ENCODE peak calls at places on chromosomes 16 and 17, in six cellular contexts. One of them, this sample, is unnamed.

GRCh38 chr17:7703584-7704574 is 1.1 kb upstream of the EFNB3 start:
- DNase-seq in stomach: peak; percentile 29
- DNase-seq in HCT116: no peak
- DNase-seq in suprapubic skin: no peak
- DNase-seq in prostate gland: no peak
- DNase-seq in K562: peak; percentile 48
- DNase-seq in this sample: peak; percentile 52

GRCh38 chr16:177394-177822 is 928 bp downstream of the HBA1 start:
- DNase-seq in stomach: no peak
- DNase-seq in HCT116: no peak
- DNase-seq in suprapubic skin: no peak
- DNase-seq in prostate gland: no peak
- DNase-seq in K562: peak; percentile 18
- DNase-seq in this sample: no peak

GRCh38 chr16:24111903-24112302 is 144.2 kb upstream of the CACNG3 start:
- DNase-seq in stomach: no peak
- DNase-seq in HCT116: no peak
- DNase-seq in suprapubic skin: no peak
- DNase-seq in prostate gland: no peak
- DNase-seq in K562: no peak
- DNase-seq in this sample: no peak

GRCh38 chr17:58329808-58330543 is 1.4 kb upstream of the TSPOAP1 start:
- DNase-seq in stomach: no peak
- DNase-seq in HCT116: no peak
- DNase-seq in suprapubic skin: no peak
- DNase-seq in prostate gland: no peak
- DNase-seq in K562: no peak
- DNase-seq in this sample: no peak

GRCh38 chr17:79944821-79945391 is 90.8 kb downstream of the TBC1D16 start:
- DNase-seq in stomach: no peak
- DNase-seq in HCT116: no peak
- DNase-seq in suprapubic skin: peak; percentile 79
- DNase-seq in prostate gland: no peak
- DNase-seq in K562: no peak
- DNase-seq in this sample: peak; percentile 45

GRCh38 chr17:41836550-41837196 is 641 bp upstream of the NT5C3B start:
- DNase-seq in stomach: no peak
- DNase-seq in HCT116: no peak
- DNase-seq in suprapubic skin: no peak
- DNase-seq in prostate gland: no peak
- DNase-seq in K562: no peak
- DNase-seq in this sample: no peak

GRCh38 chr17:38730526-38731379 is 612 bp downstream of the CISD3 start:
- DNase-seq in stomach: peak; percentile 95
- DNase-seq in HCT116: no peak
- DNase-seq in suprapubic skin: peak; percentile 86
- DNase-seq in prostate gland: no peak
- DNase-seq in K562: no peak
- DNase-seq in this sample: no peak

GRCh38 chr17:81515530-81516041 is 3.0 kb upstream of the ACTG1 start:
- DNase-seq in stomach: no peak
- DNase-seq in HCT116: no peak
- DNase-seq in suprapubic skin: no peak
- DNase-seq in prostate gland: no peak
- DNase-seq in K562: no peak
- DNase-seq in this sample: no peak

GRCh38 chr17:45852535-45853297 is 8.0 kb downstream of the SPPL2C start:
- DNase-seq in stomach: peak; percentile 63
- DNase-seq in HCT116: peak; percentile 60
- DNase-seq in suprapubic skin: no peak
- DNase-seq in prostate gland: peak; percentile 50
- DNase-seq in K562: peak; percentile 70
- DNase-seq in this sample: no peak

GRCh38 chr16:66258916-66259845 is 107.3 kb upstream of the CDH5 start:
- DNase-seq in stomach: no peak
- DNase-seq in HCT116: no peak
- DNase-seq in suprapubic skin: peak; percentile 55
- DNase-seq in prostate gland: no peak
- DNase-seq in K562: no peak
- DNase-seq in this sample: peak; percentile 35

GRCh38 chr17:83204230-83204725 is 124.9 kb downstream of the METRNL start:
- DNase-seq in stomach: no peak
- DNase-seq in HCT116: no peak
- DNase-seq in suprapubic skin: no peak
- DNase-seq in prostate gland: peak; percentile 2
- DNase-seq in K562: no peak
- DNase-seq in this sample: no peak

GRCh38 chr16:3857189-3858013 is 23.1 kb downstream of the CREBBP start:
- DNase-seq in stomach: no peak
- DNase-seq in HCT116: no peak
- DNase-seq in suprapubic skin: no peak
- DNase-seq in prostate gland: no peak
- DNase-seq in K562: no peak
- DNase-seq in this sample: no peak

GRCh38 chr17:42111901-42112551 is 488 bp downstream of the DHX58 start:
- DNase-seq in stomach: peak; percentile 47
- DNase-seq in HCT116: no peak
- DNase-seq in suprapubic skin: no peak
- DNase-seq in prostate gland: peak; percentile 28
- DNase-seq in K562: no peak
- DNase-seq in this sample: no peak

GRCh38 chr17:2723997-2724782 is 12.6 kb upstream of the CLUH start:
- DNase-seq in stomach: no peak
- DNase-seq in HCT116: no peak
- DNase-seq in suprapubic skin: no peak
- DNase-seq in prostate gland: no peak
- DNase-seq in K562: peak; percentile 39
- DNase-seq in this sample: no peak

GRCh38 chr16:3020604-3021448 is 658 bp downstream of the TNFRSF12A start:
- DNase-seq in stomach: peak; percentile 78
- DNase-seq in HCT116: peak; percentile 66
- DNase-seq in suprapubic skin: no peak
- DNase-seq in prostate gland: peak; percentile 73
- DNase-seq in K562: peak; percentile 77
- DNase-seq in this sample: peak; percentile 93

GRCh38 chr17:9575381-9576072 is at the start of gene STX8:
- DNase-seq in stomach: peak; percentile 92
- DNase-seq in HCT116: peak; percentile 74
- DNase-seq in suprapubic skin: peak; percentile 94
- DNase-seq in prostate gland: peak; percentile 87
- DNase-seq in K562: peak; percentile 79
- DNase-seq in this sample: peak; percentile 57

GRCh38 chr17:59329558-59330313 is 1.7 kb upstream of the YPEL2 start:
- DNase-seq in stomach: peak; percentile 66
- DNase-seq in HCT116: peak; percentile 62
- DNase-seq in suprapubic skin: no peak
- DNase-seq in prostate gland: peak; percentile 40
- DNase-seq in K562: peak; percentile 69
- DNase-seq in this sample: no peak

GRCh38 chr16:1645914-1646525 is 32.1 kb upstream of the JPT2 start:
- DNase-seq in stomach: no peak
- DNase-seq in HCT116: no peak
- DNase-seq in suprapubic skin: no peak
- DNase-seq in prostate gland: peak; percentile 77
- DNase-seq in K562: peak; percentile 65
- DNase-seq in this sample: peak; percentile 31

GRCh38 chr16:31390504-31391043 is 2.6 kb upstream of the ITGAD start:
- DNase-seq in stomach: no peak
- DNase-seq in HCT116: no peak
- DNase-seq in suprapubic skin: no peak
- DNase-seq in prostate gland: no peak
- DNase-seq in K562: no peak
- DNase-seq in this sample: no peak

GRCh38 chr17:78175643-78175981 is 7.2 kb downstream of the SYNGR2 start:
- DNase-seq in stomach: no peak
- DNase-seq in HCT116: no peak
- DNase-seq in suprapubic skin: no peak
- DNase-seq in prostate gland: no peak
- DNase-seq in K562: no peak
- DNase-seq in this sample: no peak

GRCh38 chr17:78174332-78174869 is 6.0 kb downstream of the SYNGR2 start:
- DNase-seq in stomach: peak; percentile 96
- DNase-seq in HCT116: no peak
- DNase-seq in suprapubic skin: peak; percentile 87
- DNase-seq in prostate gland: peak; percentile 84
- DNase-seq in K562: no peak
- DNase-seq in this sample: peak; percentile 88

GRCh38 chr17:78174870-78175642 is 6.7 kb downstream of the SYNGR2 start:
- DNase-seq in stomach: peak; percentile 62
- DNase-seq in HCT116: no peak
- DNase-seq in suprapubic skin: no peak
- DNase-seq in prostate gland: no peak
- DNase-seq in K562: no peak
- DNase-seq in this sample: no peak

GRCh38 chr17:78179372-78179771 is 7.5 kb downstream of the TK1 start:
- DNase-seq in stomach: peak; percentile 68
- DNase-seq in HCT116: no peak
- DNase-seq in suprapubic skin: no peak
- DNase-seq in prostate gland: no peak
- DNase-seq in K562: no peak
- DNase-seq in this sample: peak; percentile 73

DNA sequence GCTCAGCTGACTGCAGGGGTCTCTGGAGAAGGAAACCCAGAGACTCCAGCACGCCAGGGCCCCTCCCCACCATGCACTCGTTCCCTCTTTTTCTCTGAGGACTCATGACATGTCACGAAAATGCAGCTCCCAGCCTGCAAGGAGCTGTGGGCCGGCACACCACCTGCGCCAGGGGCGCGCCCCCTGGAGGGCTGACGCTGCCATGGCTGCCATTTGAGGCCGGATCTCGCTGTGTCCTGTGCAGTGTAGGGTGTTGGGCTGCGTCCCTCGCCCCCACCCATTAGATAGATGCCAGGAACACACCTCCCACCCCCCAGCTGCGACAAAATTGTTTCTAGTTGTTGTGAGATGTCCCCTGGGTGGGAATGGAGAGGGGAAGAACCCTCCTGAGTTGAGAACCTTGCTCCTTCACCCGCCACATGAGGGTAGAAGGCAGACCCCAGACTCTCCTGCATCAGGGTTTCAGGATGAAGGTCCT is 8.2 kb downstream of the SYNGR2 start:
- DNase-seq in stomach: peak; percentile 84
- DNase-seq in HCT116: no peak
- DNase-seq in suprapubic skin: no peak
- DNase-seq in prostate gland: peak; percentile 73
- DNase-seq in K562: peak; percentile 74
- DNase-seq in this sample: no peak
- TF ChIP-seq POLR2AphosphoS5 in stomach: peak; percentile 13
- TF ChIP-seq POLR2AphosphoS5 in HCT116: peak; percentile 50
- TF ChIP-seq POLR2AphosphoS5 in suprapubic skin: no peak
- TF ChIP-seq POLR2AphosphoS5 in prostate gland: peak; percentile 43
- TF ChIP-seq POLR2AphosphoS5 in K562: no peak
- TF ChIP-seq POLR2AphosphoS5 in this sample: no peak

GRCh38 chr16:57899771-57900661 is 70.9 kb downstream of the CNGB1 start:
- DNase-seq in stomach: peak; percentile 81
- DNase-seq in HCT116: peak; percentile 59
- DNase-seq in suprapubic skin: no peak
- DNase-seq in prostate gland: peak; percentile 66
- DNase-seq in K562: peak; percentile 83
- DNase-seq in this sample: peak; percentile 52
- TF ChIP-seq CTCF in stomach: peak; percentile 52
- TF ChIP-seq CTCF in HCT116: peak; percentile 88
- TF ChIP-seq CTCF in suprapubic skin: peak; percentile 58
- TF ChIP-seq CTCF in prostate gland: peak; percentile 76
- TF ChIP-seq CTCF in K562: peak; percentile 85
- TF ChIP-seq CTCF in this sample: peak; percentile 45

DNA sequence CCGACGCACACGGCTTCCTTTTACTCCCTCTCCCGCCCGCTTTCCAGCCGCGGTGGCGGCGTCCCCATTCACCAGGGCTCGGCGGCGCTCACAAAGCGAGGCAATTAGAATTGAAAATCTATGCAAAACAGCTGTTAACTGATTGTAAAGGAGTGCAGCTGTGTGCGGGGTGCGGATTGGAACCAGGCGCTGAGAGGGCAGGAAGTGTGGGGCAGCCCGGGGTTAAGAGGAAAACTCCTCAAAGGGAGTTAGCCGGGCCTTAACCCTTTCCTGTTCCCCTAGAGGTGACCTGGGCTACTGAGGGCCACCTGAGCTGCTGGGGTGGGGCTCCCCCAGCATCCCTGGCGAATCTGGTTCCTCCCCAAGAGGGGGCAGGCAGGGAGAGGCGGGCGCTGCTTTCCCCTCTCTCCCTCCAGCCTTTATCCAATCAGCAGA is 5.8 kb upstream of the GSE1 start:
- DNase-seq in stomach: peak; percentile 51
- DNase-seq in HCT116: no peak
- DNase-seq in suprapubic skin: no peak
- DNase-seq in prostate gland: no peak
- DNase-seq in K562: peak; percentile 54
- DNase-seq in this sample: no peak
- TF ChIP-seq POLR2AphosphoS5 in stomach: no peak
- TF ChIP-seq POLR2AphosphoS5 in HCT116: no peak
- TF ChIP-seq POLR2AphosphoS5 in suprapubic skin: no peak
- TF ChIP-seq POLR2AphosphoS5 in prostate gland: no peak
- TF ChIP-seq POLR2AphosphoS5 in K562: no peak
- TF ChIP-seq POLR2AphosphoS5 in this sample: no peak

DNA sequence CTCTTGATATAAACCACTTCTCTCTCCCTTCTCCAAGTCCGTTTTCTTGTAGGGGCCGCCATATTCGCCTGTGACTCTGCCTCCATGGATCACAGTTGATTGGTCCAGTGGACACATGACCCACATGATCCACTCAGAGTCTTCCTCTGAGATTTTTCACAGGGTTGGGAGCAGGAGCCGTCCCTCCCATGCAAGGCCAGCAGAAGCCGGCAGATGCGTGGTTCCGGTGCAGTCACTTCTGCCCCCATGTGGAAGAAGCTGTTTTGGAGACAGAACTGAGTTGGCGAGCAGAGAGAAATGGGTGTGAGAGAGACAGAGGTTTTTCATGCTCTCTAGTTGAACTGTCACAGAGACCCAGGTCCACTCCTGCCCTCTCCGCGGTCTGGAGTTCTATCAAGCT is 83.3 kb downstream of the C16orf95 start:
- DNase-seq in stomach: no peak
- DNase-seq in HCT116: no peak
- DNase-seq in suprapubic skin: no peak
- DNase-seq in prostate gland: no peak
- DNase-seq in K562: peak; percentile 35
- DNase-seq in this sample: no peak
- TF ChIP-seq CTCF in stomach: no peak
- TF ChIP-seq CTCF in HCT116: no peak
- TF ChIP-seq CTCF in suprapubic skin: no peak
- TF ChIP-seq CTCF in prostate gland: no peak
- TF ChIP-seq CTCF in K562: peak; percentile 53
- TF ChIP-seq CTCF in this sample: no peak